ENCODE peak calls at places on chromosomes 4 and X, in ten cellular contexts. One of them, this sample, is unnamed.

GRCh38 chr4:183430317-183430986 is 14.0 kb upstream of the CDKN2AIP start:
- DNase-seq in CD8-positive, alpha-beta memory T cell: no peak
- DNase-seq in activated naive CD8-positive, alpha-beta T cell treated with anti-CD3 and anti-CD28 coated beads, Interleukin-2, amount 10 ng/mL, durations not matched to agents 7 days and 5 days: peak
- DNase-seq in NCI-H446: no peak
- DNase-seq in non-pigmented ciliary epithelial cell: no peak
- DNase-seq in islet precursor cell: peak
- DNase-seq in AG10803: no peak
- DNase-seq in aorta: no peak
- DNase-seq in stimulated activated CD8-positive, alpha-beta memory T cell treated with anti-CD3 and anti-CD28 coated beads, Interleukin-4, amount 100 ng/mL, for 24 hours: no peak
- DNase-seq in activated CD4-positive, alpha-beta memory T cell treated with anti-CD3 and anti-CD28 coated beads, Interleukin-2, amount 10 ng/mL, durations not matched to agents 7 days and 5 days: peak
- DNase-seq in this sample: peak

GRCh38 chr4:16238304-16238703 is 12.0 kb upstream of the TAPT1 start:
- DNase-seq in activated CD4-positive, alpha-beta memory T cell treated with anti-CD3 and anti-CD28 coated beads, Interleukin-2, amount 10 ng/mL, durations not matched to agents 7 days and 5 days: no peak
- DNase-seq in activated naive CD8-positive, alpha-beta T cell treated with anti-CD3 and anti-CD28 coated beads, Interleukin-2, amount 10 ng/mL, durations not matched to agents 7 days and 5 days: no peak
- DNase-seq in islet precursor cell: no peak
- DNase-seq in aorta: no peak
- DNase-seq in CD8-positive, alpha-beta memory T cell: no peak
- DNase-seq in non-pigmented ciliary epithelial cell: no peak
- DNase-seq in stimulated activated CD8-positive, alpha-beta memory T cell treated with anti-CD3 and anti-CD28 coated beads, Interleukin-4, amount 100 ng/mL, for 24 hours: no peak
- DNase-seq in AG10803: no peak
- DNase-seq in NCI-H446: no peak
- DNase-seq in this sample: no peak

GRCh38 chr4:184806246-184806550 is 19.6 kb downstream of the ACSL1 start:
- DNase-seq in CD8-positive, alpha-beta memory T cell: no peak
- DNase-seq in AG10803: no peak
- DNase-seq in NCI-H446: no peak
- DNase-seq in stimulated activated CD8-positive, alpha-beta memory T cell treated with anti-CD3 and anti-CD28 coated beads, Interleukin-4, amount 100 ng/mL, for 24 hours: no peak
- DNase-seq in islet precursor cell: peak
- DNase-seq in aorta: no peak
- DNase-seq in activated naive CD8-positive, alpha-beta T cell treated with anti-CD3 and anti-CD28 coated beads, Interleukin-2, amount 10 ng/mL, durations not matched to agents 7 days and 5 days: no peak
- DNase-seq in non-pigmented ciliary epithelial cell: no peak
- DNase-seq in activated CD4-positive, alpha-beta memory T cell treated with anti-CD3 and anti-CD28 coated beads, Interleukin-2, amount 10 ng/mL, durations not matched to agents 7 days and 5 days: no peak
- DNase-seq in this sample: no peak

GRCh38 chr4:73391774-73392173 is 12.3 kb upstream of the ALB start:
- DNase-seq in AG10803: no peak
- DNase-seq in non-pigmented ciliary epithelial cell: no peak
- DNase-seq in aorta: no peak
- DNase-seq in activated CD4-positive, alpha-beta memory T cell treated with anti-CD3 and anti-CD28 coated beads, Interleukin-2, amount 10 ng/mL, durations not matched to agents 7 days and 5 days: no peak
- DNase-seq in NCI-H446: no peak
- DNase-seq in stimulated activated CD8-positive, alpha-beta memory T cell treated with anti-CD3 and anti-CD28 coated beads, Interleukin-4, amount 100 ng/mL, for 24 hours: no peak
- DNase-seq in CD8-positive, alpha-beta memory T cell: no peak
- DNase-seq in islet precursor cell: no peak
- DNase-seq in activated naive CD8-positive, alpha-beta T cell treated with anti-CD3 and anti-CD28 coated beads, Interleukin-2, amount 10 ng/mL, durations not matched to agents 7 days and 5 days: no peak
- DNase-seq in this sample: no peak

GRCh38 chrX:88982183-88982582 is 235.2 kb downstream of the CPXCR1 start:
- DNase-seq in NCI-H446: no peak
- DNase-seq in non-pigmented ciliary epithelial cell: no peak
- DNase-seq in activated CD4-positive, alpha-beta memory T cell treated with anti-CD3 and anti-CD28 coated beads, Interleukin-2, amount 10 ng/mL, durations not matched to agents 7 days and 5 days: no peak
- DNase-seq in activated naive CD8-positive, alpha-beta T cell treated with anti-CD3 and anti-CD28 coated beads, Interleukin-2, amount 10 ng/mL, durations not matched to agents 7 days and 5 days: no peak
- DNase-seq in islet precursor cell: no peak
- DNase-seq in CD8-positive, alpha-beta memory T cell: no peak
- DNase-seq in aorta: no peak
- DNase-seq in stimulated activated CD8-positive, alpha-beta memory T cell treated with anti-CD3 and anti-CD28 coated beads, Interleukin-4, amount 100 ng/mL, for 24 hours: no peak
- DNase-seq in AG10803: no peak
- DNase-seq in this sample: no peak

GRCh38 chr4:28744066-28744465 is 1883.4 kb downstream of the STIM2 start:
- DNase-seq in activated CD4-positive, alpha-beta memory T cell treated with anti-CD3 and anti-CD28 coated beads, Interleukin-2, amount 10 ng/mL, durations not matched to agents 7 days and 5 days: no peak
- DNase-seq in activated naive CD8-positive, alpha-beta T cell treated with anti-CD3 and anti-CD28 coated beads, Interleukin-2, amount 10 ng/mL, durations not matched to agents 7 days and 5 days: no peak
- DNase-seq in NCI-H446: no peak
- DNase-seq in CD8-positive, alpha-beta memory T cell: no peak
- DNase-seq in islet precursor cell: no peak
- DNase-seq in non-pigmented ciliary epithelial cell: no peak
- DNase-seq in AG10803: peak
- DNase-seq in stimulated activated CD8-positive, alpha-beta memory T cell treated with anti-CD3 and anti-CD28 coated beads, Interleukin-4, amount 100 ng/mL, for 24 hours: no peak
- DNase-seq in aorta: no peak
- DNase-seq in this sample: no peak

GRCh38 chr4:173521474-173522159 is 8.4 kb downstream of the HAND2 start:
- DNase-seq in non-pigmented ciliary epithelial cell: no peak
- DNase-seq in islet precursor cell: no peak
- DNase-seq in aorta: no peak
- DNase-seq in CD8-positive, alpha-beta memory T cell: no peak
- DNase-seq in AG10803: no peak
- DNase-seq in activated naive CD8-positive, alpha-beta T cell treated with anti-CD3 and anti-CD28 coated beads, Interleukin-2, amount 10 ng/mL, durations not matched to agents 7 days and 5 days: no peak
- DNase-seq in NCI-H446: no peak
- DNase-seq in stimulated activated CD8-positive, alpha-beta memory T cell treated with anti-CD3 and anti-CD28 coated beads, Interleukin-4, amount 100 ng/mL, for 24 hours: no peak
- DNase-seq in activated CD4-positive, alpha-beta memory T cell treated with anti-CD3 and anti-CD28 coated beads, Interleukin-2, amount 10 ng/mL, durations not matched to agents 7 days and 5 days: no peak
- DNase-seq in this sample: no peak

GRCh38 chrX:149282909-149283308 is 222.2 kb downstream of the IDS start:
- DNase-seq in islet precursor cell: no peak
- DNase-seq in non-pigmented ciliary epithelial cell: no peak
- DNase-seq in AG10803: no peak
- DNase-seq in NCI-H446: no peak
- DNase-seq in aorta: no peak
- DNase-seq in CD8-positive, alpha-beta memory T cell: no peak
- DNase-seq in stimulated activated CD8-positive, alpha-beta memory T cell treated with anti-CD3 and anti-CD28 coated beads, Interleukin-4, amount 100 ng/mL, for 24 hours: no peak
- DNase-seq in activated naive CD8-positive, alpha-beta T cell treated with anti-CD3 and anti-CD28 coated beads, Interleukin-2, amount 10 ng/mL, durations not matched to agents 7 days and 5 days: no peak
- DNase-seq in activated CD4-positive, alpha-beta memory T cell treated with anti-CD3 and anti-CD28 coated beads, Interleukin-2, amount 10 ng/mL, durations not matched to agents 7 days and 5 days: no peak
- DNase-seq in this sample: no peak

GRCh38 chr4:85870298-85871083 is 395.5 kb downstream of the ARHGAP24 start:
- DNase-seq in NCI-H446: no peak
- DNase-seq in non-pigmented ciliary epithelial cell: no peak
- DNase-seq in CD8-positive, alpha-beta memory T cell: no peak
- DNase-seq in islet precursor cell: no peak
- DNase-seq in stimulated activated CD8-positive, alpha-beta memory T cell treated with anti-CD3 and anti-CD28 coated beads, Interleukin-4, amount 100 ng/mL, for 24 hours: no peak
- DNase-seq in activated naive CD8-positive, alpha-beta T cell treated with anti-CD3 and anti-CD28 coated beads, Interleukin-2, amount 10 ng/mL, durations not matched to agents 7 days and 5 days: no peak
- DNase-seq in AG10803: no peak
- DNase-seq in aorta: no peak
- DNase-seq in activated CD4-positive, alpha-beta memory T cell treated with anti-CD3 and anti-CD28 coated beads, Interleukin-2, amount 10 ng/mL, durations not matched to agents 7 days and 5 days: no peak
- DNase-seq in this sample: no peak

GRCh38 chr4:89337678-89338077 is 30.1 kb upstream of the GPRIN3 start:
- DNase-seq in CD8-positive, alpha-beta memory T cell: no peak
- DNase-seq in stimulated activated CD8-positive, alpha-beta memory T cell treated with anti-CD3 and anti-CD28 coated beads, Interleukin-4, amount 100 ng/mL, for 24 hours: no peak
- DNase-seq in AG10803: no peak
- DNase-seq in islet precursor cell: no peak
- DNase-seq in non-pigmented ciliary epithelial cell: no peak
- DNase-seq in aorta: no peak
- DNase-seq in activated naive CD8-positive, alpha-beta T cell treated with anti-CD3 and anti-CD28 coated beads, Interleukin-2, amount 10 ng/mL, durations not matched to agents 7 days and 5 days: no peak
- DNase-seq in NCI-H446: no peak
- DNase-seq in activated CD4-positive, alpha-beta memory T cell treated with anti-CD3 and anti-CD28 coated beads, Interleukin-2, amount 10 ng/mL, durations not matched to agents 7 days and 5 days: no peak
- DNase-seq in this sample: no peak

GRCh38 chr4:8342651-8343050 is 73.1 kb downstream of the HTRA3 start:
- DNase-seq in aorta: no peak
- DNase-seq in islet precursor cell: peak
- DNase-seq in activated naive CD8-positive, alpha-beta T cell treated with anti-CD3 and anti-CD28 coated beads, Interleukin-2, amount 10 ng/mL, durations not matched to agents 7 days and 5 days: no peak
- DNase-seq in non-pigmented ciliary epithelial cell: no peak
- DNase-seq in CD8-positive, alpha-beta memory T cell: no peak
- DNase-seq in stimulated activated CD8-positive, alpha-beta memory T cell treated with anti-CD3 and anti-CD28 coated beads, Interleukin-4, amount 100 ng/mL, for 24 hours: no peak
- DNase-seq in activated CD4-positive, alpha-beta memory T cell treated with anti-CD3 and anti-CD28 coated beads, Interleukin-2, amount 10 ng/mL, durations not matched to agents 7 days and 5 days: no peak
- DNase-seq in NCI-H446: no peak
- DNase-seq in AG10803: no peak
- DNase-seq in this sample: no peak

GRCh38 chrX:9160698-9161329 is 126.9 kb upstream of the FAM9B start:
- DNase-seq in CD8-positive, alpha-beta memory T cell: no peak
- DNase-seq in non-pigmented ciliary epithelial cell: no peak
- DNase-seq in AG10803: no peak
- DNase-seq in NCI-H446: no peak
- DNase-seq in aorta: no peak
- DNase-seq in stimulated activated CD8-positive, alpha-beta memory T cell treated with anti-CD3 and anti-CD28 coated beads, Interleukin-4, amount 100 ng/mL, for 24 hours: no peak
- DNase-seq in activated naive CD8-positive, alpha-beta T cell treated with anti-CD3 and anti-CD28 coated beads, Interleukin-2, amount 10 ng/mL, durations not matched to agents 7 days and 5 days: no peak
- DNase-seq in activated CD4-positive, alpha-beta memory T cell treated with anti-CD3 and anti-CD28 coated beads, Interleukin-2, amount 10 ng/mL, durations not matched to agents 7 days and 5 days: no peak
- DNase-seq in islet precursor cell: no peak
- DNase-seq in this sample: no peak

GRCh38 chr4:47143261-47143660 is 111.9 kb downstream of the GABRB1 start:
- DNase-seq in non-pigmented ciliary epithelial cell: no peak
- DNase-seq in stimulated activated CD8-positive, alpha-beta memory T cell treated with anti-CD3 and anti-CD28 coated beads, Interleukin-4, amount 100 ng/mL, for 24 hours: no peak
- DNase-seq in islet precursor cell: no peak
- DNase-seq in aorta: no peak
- DNase-seq in NCI-H446: no peak
- DNase-seq in CD8-positive, alpha-beta memory T cell: no peak
- DNase-seq in AG10803: no peak
- DNase-seq in activated naive CD8-positive, alpha-beta T cell treated with anti-CD3 and anti-CD28 coated beads, Interleukin-2, amount 10 ng/mL, durations not matched to agents 7 days and 5 days: no peak
- DNase-seq in activated CD4-positive, alpha-beta memory T cell treated with anti-CD3 and anti-CD28 coated beads, Interleukin-2, amount 10 ng/mL, durations not matched to agents 7 days and 5 days: no peak
- DNase-seq in this sample: no peak